ENCODE peak calls at places on chromosomes 1 and 21, in four cellular contexts. One of them, this sample, is unnamed.

GRCh38 chr1:55446351-55446750 is 231.2 kb upstream of the USP24 start:
- DNase-seq in GM12878: no peak
- DNase-seq in GM12891: no peak
- DNase-seq in K562: no peak
- DNase-seq in this sample: no peak

GRCh38 chr21:14520535-14520934 is 25.6 kb downstream of the SAMSN1 start:
- DNase-seq in K562: no peak
- DNase-seq in GM12878: no peak
- DNase-seq in GM12891: no peak
- DNase-seq in this sample: peak

GRCh38 chr1:22387888-22388564 is 63.6 kb upstream of the ZBTB40 start:
- DNase-seq in GM12878: no peak
- DNase-seq in K562: no peak
- DNase-seq in GM12891: no peak
- DNase-seq in this sample: no peak

GRCh38 chr1:152926091-152926490 is 17.7 kb downstream of the IVL start:
- DNase-seq in GM12891: no peak
- DNase-seq in K562: no peak
- DNase-seq in GM12878: no peak
- DNase-seq in this sample: no peak

GRCh38 chr1:39544327-39544726 is 32.3 kb downstream of the PABPC4 start:
- DNase-seq in GM12891: no peak
- DNase-seq in GM12878: no peak
- DNase-seq in K562: no peak
- DNase-seq in this sample: no peak

GRCh38 chr1:151803164-151803563 is 2.1 kb downstream of the LINGO4 start:
- DNase-seq in K562: no peak
- DNase-seq in GM12878: no peak
- DNase-seq in GM12891: no peak
- DNase-seq in this sample: no peak

GRCh38 chr1:147599362-147600118 is 58.2 kb downstream of the BCL9 start:
- DNase-seq in GM12878: peak
- DNase-seq in K562: peak
- DNase-seq in GM12891: peak
- DNase-seq in this sample: peak

GRCh38 chr1:156712626-156713025 is 7.2 kb upstream of the CRABP2 start:
- DNase-seq in GM12878: no peak
- DNase-seq in GM12891: no peak
- DNase-seq in K562: no peak
- DNase-seq in this sample: no peak

GRCh38 chr1:156801409-156802121 is 15.1 kb downstream of the SH2D2A start:
- DNase-seq in GM12891: no peak
- DNase-seq in GM12878: no peak
- DNase-seq in K562: no peak
- DNase-seq in this sample: no peak

GRCh38 chr1:147172168-147173016 is at the start of gene PRKAB2:
- DNase-seq in K562: peak
- DNase-seq in GM12891: peak
- DNase-seq in GM12878: peak
- DNase-seq in this sample: peak

GRCh38 chr1:46983416-46983815 is 40.1 kb upstream of the CYP4X1 start:
- DNase-seq in GM12878: no peak
- DNase-seq in GM12891: no peak
- DNase-seq in K562: no peak
- DNase-seq in this sample: no peak

GRCh38 chr1:166307261-166308188 is 140.7 kb upstream of the FAM78B start:
- DNase-seq in GM12891: no peak
- DNase-seq in GM12878: no peak
- DNase-seq in K562: no peak
- DNase-seq in this sample: no peak

GRCh38 chr1:211610779-211611556 is 32.0 kb upstream of the SLC30A1 start:
- DNase-seq in GM12878: no peak
- DNase-seq in K562: peak
- DNase-seq in GM12891: no peak
- DNase-seq in this sample: no peak

GRCh38 chr1:53123462-53124129 is 18.8 kb downstream of the SLC1A7 start:
- DNase-seq in GM12891: no peak
- DNase-seq in K562: no peak
- DNase-seq in GM12878: no peak
- DNase-seq in this sample: no peak

GRCh38 chr1:46549697-46550681 is 1.5 kb downstream of the KNCN start:
- DNase-seq in GM12891: no peak
- DNase-seq in K562: no peak
- DNase-seq in GM12878: no peak
- DNase-seq in this sample: no peak

GRCh38 chr1:28141685-28142084 is 34.8 kb downstream of the PTAFR start:
- DNase-seq in K562: no peak
- DNase-seq in GM12878: no peak
- DNase-seq in GM12891: no peak
- DNase-seq in this sample: no peak

GRCh38 chr1:11107541-11107940 is 7.9 kb upstream of the EXOSC10 start:
- DNase-seq in K562: no peak
- DNase-seq in GM12878: no peak
- DNase-seq in GM12891: no peak
- DNase-seq in this sample: no peak
- TF ChIP-seq SPI1 in K562: no peak
- TF ChIP-seq SPI1 in GM12878: no peak
- TF ChIP-seq SPI1 in GM12891: no peak
- TF ChIP-seq SPI1 in this sample: no peak

GRCh38 chr21:45893166-45894106 is 88.1 kb upstream of the COL6A1 start:
- DNase-seq in GM12891: no peak
- DNase-seq in GM12878: no peak
- DNase-seq in K562: no peak
- DNase-seq in this sample: no peak

GRCh38 chr21:45891388-45892155 is 90.0 kb upstream of the COL6A1 start:
- DNase-seq in K562: no peak
- DNase-seq in GM12891: no peak
- DNase-seq in GM12878: no peak
- DNase-seq in this sample: no peak

GRCh38 chr21:45894107-45894810 is 87.3 kb upstream of the COL6A1 start:
- DNase-seq in GM12891: no peak
- DNase-seq in K562: no peak
- DNase-seq in GM12878: no peak
- DNase-seq in this sample: no peak

GRCh38 chr21:45889961-45890360 is 91.6 kb upstream of the COL6A1 start:
- DNase-seq in GM12878: no peak
- DNase-seq in GM12891: no peak
- DNase-seq in K562: no peak
- DNase-seq in this sample: no peak

DNA sequence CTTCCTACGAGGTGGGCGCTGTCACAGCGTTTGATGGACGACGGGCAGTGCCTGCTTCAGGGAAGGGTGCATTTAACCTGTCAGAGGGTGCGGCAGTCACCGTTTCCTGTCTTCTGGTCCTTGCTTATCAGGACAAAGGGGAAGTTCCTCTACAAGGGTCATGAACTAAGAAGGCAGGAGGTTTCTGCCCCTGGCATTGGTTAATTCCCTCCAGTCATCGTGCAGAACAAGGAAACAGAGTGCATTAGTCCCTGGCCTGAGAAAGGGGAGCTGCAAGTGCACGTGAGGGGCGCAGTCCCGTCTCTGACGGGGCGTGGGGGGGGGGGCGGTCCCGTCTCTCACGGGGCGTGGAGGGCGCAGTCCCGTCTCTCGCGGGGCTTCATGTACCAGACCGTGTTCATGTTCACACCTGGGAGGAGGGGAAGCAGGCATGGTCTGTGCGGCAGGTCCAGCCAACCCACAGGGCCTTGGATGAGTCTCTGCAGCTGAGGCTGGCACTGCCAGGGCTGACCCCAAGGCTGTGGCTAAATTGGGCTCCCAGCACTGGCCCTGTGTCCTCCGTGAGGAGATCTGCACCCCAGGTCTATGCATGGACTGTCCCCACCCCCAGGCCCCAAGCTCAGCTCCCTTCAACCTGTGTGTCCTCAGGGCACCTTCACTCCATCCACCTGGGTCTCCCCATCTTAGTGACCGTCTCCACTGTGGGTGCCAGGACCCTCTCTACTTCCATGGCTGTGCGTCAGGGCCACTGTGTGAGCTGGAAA is 89.2 kb upstream of the COL6A1 start:
- DNase-seq in GM12891: no peak
- DNase-seq in K562: no peak
- DNase-seq in GM12878: no peak
- DNase-seq in this sample: peak
- TF ChIP-seq POLR2AphosphoS5 in GM12891: no peak
- TF ChIP-seq POLR2AphosphoS5 in K562: no peak
- TF ChIP-seq POLR2AphosphoS5 in GM12878: no peak
- TF ChIP-seq POLR2AphosphoS5 in this sample: no peak

GRCh38 chr1:90850925-90851710 is 134.0 kb upstream of the BARHL2 start:
- DNase-seq in GM12891: peak
- DNase-seq in K562: peak
- DNase-seq in GM12878: no peak
- DNase-seq in this sample: peak
- TF ChIP-seq SPI1 in GM12891: no peak
- TF ChIP-seq SPI1 in K562: no peak
- TF ChIP-seq SPI1 in GM12878: no peak
- TF ChIP-seq SPI1 in this sample: no peak

DNA sequence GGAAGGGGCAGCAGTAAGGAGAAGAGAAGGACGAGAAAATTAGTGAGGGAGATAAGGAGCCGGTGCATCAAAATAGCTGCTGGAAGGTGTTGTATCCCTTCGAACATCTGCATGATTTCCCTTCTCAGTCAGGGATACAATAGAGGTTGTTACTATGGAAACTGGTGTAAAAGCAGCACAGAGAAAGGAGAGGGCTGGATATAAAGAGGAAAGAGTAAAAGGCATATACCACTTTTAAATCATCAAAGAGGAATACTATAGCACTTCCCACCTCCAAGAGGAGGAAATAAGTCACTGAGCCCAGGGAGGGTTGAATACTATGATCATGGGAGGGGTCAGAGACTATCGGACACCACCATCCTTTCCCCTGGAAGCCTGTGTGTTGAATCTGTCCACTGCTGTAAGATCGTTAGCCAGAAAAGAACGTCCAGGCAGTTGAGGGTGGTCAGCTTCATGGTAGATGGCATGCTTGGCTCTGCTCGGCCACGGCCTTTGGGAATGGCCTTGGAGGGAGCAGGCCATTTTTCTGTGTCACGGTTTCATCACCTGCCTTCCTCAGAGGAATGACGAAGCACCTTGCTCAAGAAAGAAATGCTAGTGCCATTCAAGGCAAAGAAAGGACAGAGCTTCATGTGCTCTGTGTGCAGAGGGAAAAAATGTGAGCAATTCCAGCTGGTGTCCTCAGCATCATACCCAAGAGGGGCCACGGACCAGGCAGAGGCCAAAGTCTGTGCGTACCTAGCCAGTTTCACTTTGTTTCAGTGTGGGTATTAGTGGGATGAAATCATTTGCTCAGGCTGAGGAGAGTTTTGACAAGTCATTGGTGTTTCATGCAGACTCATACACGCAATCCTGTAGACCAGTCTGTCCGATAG is 64.2 kb downstream of the IRF2BP2 start:
- DNase-seq in K562: no peak
- DNase-seq in GM12891: no peak
- DNase-seq in GM12878: no peak
- DNase-seq in this sample: no peak
- TF ChIP-seq POLR2AphosphoS5 in K562: no peak
- TF ChIP-seq POLR2AphosphoS5 in GM12891: no peak
- TF ChIP-seq POLR2AphosphoS5 in GM12878: no peak
- TF ChIP-seq POLR2AphosphoS5 in this sample: no peak

GRCh38 chr1:33436557-33437296 is 5.8 kb upstream of the PHC2 start:
- DNase-seq in GM12878: no peak
- DNase-seq in GM12891: no peak
- DNase-seq in K562: no peak
- DNase-seq in this sample: no peak
- TF ChIP-seq SPI1 in GM12878: no peak
- TF ChIP-seq SPI1 in GM12891: no peak
- TF ChIP-seq SPI1 in K562: no peak
- TF ChIP-seq SPI1 in this sample: no peak

GRCh38 chr21:38948981-38949380 is 143.3 kb downstream of the ETS2 start:
- DNase-seq in K562: no peak
- DNase-seq in GM12878: no peak
- DNase-seq in GM12891: no peak
- DNase-seq in this sample: no peak

GRCh38 chr21:38948377-38948776 is 142.6 kb downstream of the ETS2 start:
- DNase-seq in K562: no peak
- DNase-seq in GM12878: no peak
- DNase-seq in GM12891: no peak
- DNase-seq in this sample: no peak

GRCh38 chr21:38951095-38951745 is 145.5 kb downstream of the ETS2 start:
- DNase-seq in K562: no peak
- DNase-seq in GM12878: no peak
- DNase-seq in GM12891: no peak
- DNase-seq in this sample: no peak

GRCh38 chr21:38952890-38953289 is 147.2 kb downstream of the ETS2 start:
- DNase-seq in GM12878: no peak
- DNase-seq in GM12891: no peak
- DNase-seq in K562: no peak
- DNase-seq in this sample: no peak

DNA sequence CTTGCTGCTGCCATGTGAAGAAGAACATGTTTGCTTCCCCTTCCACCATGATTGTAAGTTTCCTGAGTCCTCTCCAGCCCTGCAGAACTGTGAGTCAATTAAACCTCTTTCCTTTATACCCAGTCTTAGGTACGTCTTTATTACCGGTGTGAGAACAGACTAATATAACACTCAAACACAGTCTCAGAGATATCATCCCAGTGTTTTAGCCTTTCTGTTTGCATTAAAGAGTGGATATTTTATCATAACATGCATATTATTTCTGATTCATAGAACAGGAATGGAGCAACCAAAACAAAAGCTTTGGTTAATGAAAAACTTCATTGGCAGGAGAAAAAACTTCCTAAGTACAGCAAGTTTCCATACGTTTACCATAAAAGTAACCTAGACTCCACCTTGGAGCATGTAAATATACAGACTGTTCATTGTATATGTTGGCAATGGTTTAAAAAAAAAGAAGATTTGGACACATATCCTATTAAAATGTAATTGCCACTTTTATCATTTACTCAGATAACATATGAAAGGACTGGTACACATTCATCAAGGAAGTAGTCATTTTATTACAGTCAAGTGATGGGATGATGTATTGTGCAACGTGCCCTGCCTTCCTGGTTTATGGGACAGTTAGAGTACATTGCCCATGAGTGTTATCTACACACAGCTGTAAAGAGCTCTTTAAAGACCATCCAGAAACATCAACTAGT is 144.8 kb downstream of the ETS2 start:
- DNase-seq in GM12878: no peak
- DNase-seq in GM12891: no peak
- DNase-seq in K562: no peak
- DNase-seq in this sample: peak
- TF ChIP-seq POLR2AphosphoS5 in GM12878: no peak
- TF ChIP-seq POLR2AphosphoS5 in GM12891: no peak
- TF ChIP-seq POLR2AphosphoS5 in K562: no peak
- TF ChIP-seq POLR2AphosphoS5 in this sample: no peak

This sample was measured in HL-60.